ENCODE peak calls at places on chromosomes 13 and 19, in four cellular contexts. J, I, N and X are unnamed samples.

GRCh38 chr19:32563761-32564160 is 17.2 kb upstream of the PDCD5 start:
- DNase-seq in J (no peak), I (no peak), N (no peak), X (no peak)

GRCh38 chr13:35343417-35343816 is 133.1 kb downstream of the MAB21L1 start:
- DNase-seq in J (no peak), I (no peak), N (no peak), X (no peak)

GRCh38 chr13:32125746-32126145 is 94.2 kb downstream of the FRY start:
- DNase-seq in J (no peak), I (no peak), N (peak), X (no peak)

GRCh38 chr13:101433895-101434294 is 17.6 kb upstream of the NALCN start:
- DNase-seq in J (no peak), I (no peak), N (no peak), X (no peak)

GRCh38 chr19:36771275-36772231 is 1.1 kb downstream of the ZNF850 start:
- DNase-seq in J (peak), I (peak), N (peak), X (peak)

GRCh38 chr19:17513801-17514200 is 2.4 kb downstream of the PGLS start:
- DNase-seq in J (no peak), I (no peak), N (no peak), X (no peak)

GRCh38 chr19:12272386-12272785 is 22.3 kb downstream of the ZNF44 start:
- DNase-seq in J (no peak), I (no peak), N (no peak), X (no peak)

GRCh38 chr13:49443327-49443688 is 556 bp downstream of the CAB39L start:
- DNase-seq in J (peak), I (no peak), N (peak), X (peak)

GRCh38 chr13:105219636-105220035 is 1315.8 kb downstream of the EFNB2 start:
- DNase-seq in J (no peak), I (no peak), N (no peak), X (no peak)

GRCh38 chr19:14795078-14795721 is 16.8 kb upstream of the ADGRE2 start:
- DNase-seq in J (no peak), I (no peak), N (no peak), X (no peak)

GRCh38 chr19:35975608-35976214 is 19.3 kb upstream of the SDHAF1 start:
- DNase-seq in J (no peak), I (peak), N (peak), X (no peak)

GRCh38 chr19:6216236-6216995 is 63.4 kb downstream of the MLLT1 start:
- DNase-seq in J (no peak), I (no peak), N (no peak), X (no peak)

GRCh38 chr19:45767410-45767880 is 1.6 kb downstream of the SIX5 start:
- DNase-seq in J (no peak), I (peak), N (peak), X (peak)

GRCh38 chr13:64877176-64877575 is 2353.0 kb downstream of the PCDH9 start:
- DNase-seq in J (no peak), I (no peak), N (no peak), X (no peak)